ENCODE peak calls at places on chromosomes 16 and 17, in ten cellular contexts. H, K, F, D, L, B, E, N, I and C are unnamed samples.

GRCh38 chr16:29148867-29149272 is 164.0 kb downstream of the LAT start:
- DNase-seq in H (no peak), K (no peak), F (no peak), D (no peak), L (no peak), B (no peak), E (peak), N (no peak), I (peak), C (no peak)

GRCh38 chr16:55120408-55120807 is 189.7 kb downstream of the IRX5 start:
- DNase-seq in H (no peak), K (no peak), F (peak), D (no peak), L (no peak), B (no peak), E (no peak), N (no peak), I (no peak), C (no peak)

GRCh38 chr17:1649844-1650409 is at the start of gene RILP:
- DNase-seq in H (peak), K (no peak), F (peak), D (peak), L (peak), B (peak), E (peak), N (no peak), I (no peak), C (no peak)

GRCh38 chr16:50467943-50468748 is 80.0 kb upstream of the NKD1 start:
- DNase-seq in H (no peak), K (no peak), F (peak), D (no peak), L (peak), B (no peak), E (no peak), N (peak), I (no peak), C (no peak)

GRCh38 chr16:65833171-65833871 is 533.2 kb upstream of the CDH5 start:
- DNase-seq in H (peak), K (peak), F (no peak), D (no peak), L (no peak), B (peak), E (no peak), N (no peak), I (no peak), C (no peak)

GRCh38 chr17:2704031-2704889 is 7.3 kb downstream of the CLUH start:
- DNase-seq in H (no peak), K (no peak), F (no peak), D (no peak), L (no peak), B (no peak), E (peak), N (no peak), I (no peak), C (peak)

GRCh38 chr16:15907863-15908478 is 19.6 kb upstream of the CEP20 start:
- DNase-seq in H (no peak), K (peak), F (peak), D (no peak), L (peak), B (peak), E (no peak), N (peak), I (no peak), C (peak)

GRCh38 chr17:47792979-47793378 is 28.6 kb downstream of the OSBPL7 start:
- DNase-seq in H (no peak), K (no peak), F (no peak), D (no peak), L (no peak), B (no peak), E (no peak), N (no peak), I (no peak), C (no peak)

GRCh38 chr16:24700549-24701392 is 28.7 kb upstream of the TNRC6A start:
- DNase-seq in H (peak), K (peak), F (no peak), D (peak), L (peak), B (peak), E (no peak), N (no peak), I (no peak), C (no peak)

GRCh38 chr16:84712138-84712671 is 12.4 kb downstream of the USP10 start:
- DNase-seq in H (no peak), K (no peak), F (no peak), D (no peak), L (no peak), B (no peak), E (no peak), N (no peak), I (no peak), C (no peak)

GRCh38 chr17:77391668-77392375 is 251.1 kb downstream of the SEC14L1 start:
- DNase-seq in H (peak), K (peak), F (no peak), D (peak), L (no peak), B (no peak), E (no peak), N (no peak), I (no peak), C (no peak)

GRCh38 chr16:3514621-3515020 is 13.8 kb downstream of the CLUAP1 start:
- DNase-seq in H (no peak), K (peak), F (no peak), D (no peak), L (no peak), B (no peak), E (no peak), N (no peak), I (no peak), C (no peak)

GRCh38 chr17:62819511-62820221 is 11.6 kb upstream of the MARCHF10 start:
- DNase-seq in H (peak), K (peak), F (peak), D (peak), L (no peak), B (peak), E (no peak), N (no peak), I (no peak), C (peak)

GRCh38 chr16:82720414-82720813 is 93.6 kb downstream of the CDH13 start:
- DNase-seq in H (no peak), K (no peak), F (no peak), D (no peak), L (no peak), B (no peak), E (no peak), N (no peak), I (no peak), C (no peak)

GRCh38 chr17:35244345-35245195 is 1.7 kb downstream of the SLFN5 start:
- DNase-seq in H (peak), K (peak), F (peak), D (peak), L (peak), B (peak), E (peak), N (peak), I (peak), C (no peak)

GRCh38 chr17:28878981-28879380 is 18.6 kb downstream of the FLOT2 start:
- DNase-seq in H (no peak), K (peak), F (peak), D (no peak), L (peak), B (peak), E (no peak), N (no peak), I (no peak), C (no peak)

GRCh38 chr17:29120439-29120838 is 59.8 kb downstream of the MYO18A start:
- DNase-seq in H (no peak), K (no peak), F (no peak), D (no peak), L (no peak), B (no peak), E (no peak), N (no peak), I (no peak), C (no peak)

GRCh38 chr16:89915303-89916232 is 3.1 kb upstream of the MC1R start:
- DNase-seq in H (no peak), K (no peak), F (no peak), D (no peak), L (no peak), B (no peak), E (no peak), N (no peak), I (no peak), C (no peak)

GRCh38 chr17:43383372-43383771 is 15.4 kb upstream of the ARL4D start:
- DNase-seq in H (no peak), K (no peak), F (no peak), D (no peak), L (no peak), B (no peak), E (no peak), N (no peak), I (no peak), C (no peak)

GRCh38 chr16:88049020-88049419 is 97.8 kb downstream of the BANP start:
- DNase-seq in H (no peak), K (no peak), F (no peak), D (no peak), L (no peak), B (no peak), E (peak), N (no peak), I (no peak), C (no peak)

GRCh38 chr17:78966123-78966813 is 13.5 kb downstream of the LGALS3BP start:
- DNase-seq in H (peak), K (no peak), F (no peak), D (peak), L (no peak), B (no peak), E (no peak), N (no peak), I (no peak), C (no peak)

GRCh38 chr17:82230627-82231311 is 1.9 kb downstream of the SLC16A3 start:
- DNase-seq in H (peak), K (peak), F (peak), D (peak), L (peak), B (no peak), E (peak), N (peak), I (no peak), C (no peak)
- TF ChIP-seq CTCF in H (peak), K (peak), F (peak), D (peak), L (no peak), B (peak), E (peak), N (peak), I (no peak), C (peak)

DNA sequence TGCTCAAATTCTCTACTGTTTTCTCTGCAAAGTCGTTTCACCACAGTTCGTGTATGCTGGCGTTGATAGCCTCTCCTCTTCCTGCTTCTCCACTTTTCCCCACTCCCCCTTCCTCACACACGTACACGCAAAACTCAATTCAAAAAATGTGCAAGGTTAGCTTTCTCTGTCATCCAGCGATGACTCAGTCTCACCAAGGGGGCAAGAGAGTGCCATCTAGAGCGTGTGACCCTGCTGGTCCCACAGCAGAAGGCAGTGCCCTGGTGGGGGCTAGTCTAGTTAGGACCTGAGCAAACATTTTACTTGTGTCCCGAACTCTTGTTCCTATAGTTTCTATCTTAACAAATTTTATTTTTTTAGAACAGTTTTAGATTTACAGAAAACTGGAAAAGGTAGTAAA is 121.2 kb upstream of the CHMP6 start:
- DNase-seq in H (no peak), K (no peak), F (no peak), D (no peak), L (no peak), B (no peak), E (peak), N (no peak), I (no peak), C (no peak)
- TF ChIP-seq CTCF in H (no peak), K (no peak), F (no peak), D (no peak), L (no peak), B (no peak), E (no peak), N (no peak), I (no peak), C (peak)

DNA sequence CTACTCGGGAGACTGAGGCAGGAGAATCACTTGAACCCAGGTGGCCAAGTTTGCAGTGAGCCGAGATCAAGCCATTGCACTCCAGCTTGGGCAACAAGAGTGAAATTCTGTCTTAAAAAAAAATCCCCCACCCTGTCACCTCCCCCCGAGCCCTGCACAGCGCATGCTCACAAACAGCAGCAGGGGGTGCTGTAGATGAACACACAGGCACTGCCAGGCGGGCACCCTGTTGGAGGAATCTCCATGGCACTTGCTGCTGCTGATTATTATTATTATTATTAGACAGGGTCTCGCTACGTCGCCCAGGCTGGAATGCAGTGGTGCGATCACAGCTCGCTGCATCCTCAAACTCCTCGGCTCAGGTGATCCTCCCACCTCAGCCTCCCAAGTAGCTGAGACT is 24.6 kb downstream of the FZD2 start:
- DNase-seq in H (no peak), K (no peak), F (no peak), D (no peak), L (no peak), B (no peak), E (no peak), N (no peak), I (no peak), C (no peak)
- TF ChIP-seq CTCF in H (no peak), K (peak), F (peak), D (no peak), L (peak), B (no peak), E (peak), N (peak), I (no peak), C (peak)

GRCh38 chr16:53689636-53690035 is 14.0 kb downstream of the RPGRIP1L start:
- DNase-seq in H (no peak), K (no peak), F (no peak), D (no peak), L (no peak), B (peak), E (no peak), N (no peak), I (no peak), C (no peak)

GRCh38 chr16:53695070-53695469 is 8.6 kb downstream of the RPGRIP1L start:
- DNase-seq in H (no peak), K (peak), F (no peak), D (no peak), L (no peak), B (no peak), E (no peak), N (no peak), I (no peak), C (no peak)

DNA sequence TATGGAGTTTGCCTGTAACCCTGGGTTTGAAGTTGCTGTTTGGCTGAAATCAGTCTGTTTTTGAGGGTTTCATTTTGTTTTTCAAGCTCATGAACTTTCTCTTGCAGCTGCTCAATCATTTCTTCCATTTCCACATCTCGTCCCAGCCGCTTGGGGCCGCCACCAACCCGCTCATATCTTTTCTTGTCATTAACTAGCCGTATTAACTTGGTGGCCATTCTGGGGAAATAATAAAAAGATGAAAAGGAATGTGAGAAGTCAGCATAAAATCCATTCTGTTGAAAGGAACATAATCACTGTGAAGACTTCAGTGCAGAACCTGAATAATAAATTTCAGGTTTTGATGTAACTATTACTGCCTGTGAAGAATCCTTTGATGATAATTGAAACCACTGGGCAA is 11.5 kb downstream of the RPGRIP1L start:
- DNase-seq in H (no peak), K (peak), F (peak), D (no peak), L (no peak), B (no peak), E (no peak), N (no peak), I (no peak), C (no peak)
- TF ChIP-seq CTCF in H (no peak), K (peak), F (peak), D (no peak), L (peak), B (peak), E (no peak), N (no peak), I (no peak), C (peak)

DNA sequence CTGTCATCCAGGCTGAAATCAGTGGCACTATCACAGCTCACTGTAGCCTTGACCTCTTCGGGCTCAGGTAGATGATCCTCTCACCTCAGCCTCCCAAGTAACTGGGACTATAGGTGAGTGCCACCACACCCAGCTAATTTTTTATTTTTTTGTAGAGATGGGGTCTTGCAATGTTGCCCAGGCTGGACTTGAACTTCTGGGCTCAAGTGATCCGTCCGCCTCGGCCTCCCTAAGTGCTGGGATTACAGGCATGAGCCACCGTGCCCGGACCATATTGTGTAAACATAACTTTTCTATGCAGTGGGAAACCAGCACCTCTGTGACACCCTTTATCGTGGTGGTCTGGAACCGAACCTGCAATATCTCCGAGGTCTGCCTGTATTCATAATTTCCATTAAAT is 11.2 kb upstream of the CSF3 start:
- DNase-seq in H (no peak), K (no peak), F (no peak), D (no peak), L (no peak), B (no peak), E (no peak), N (no peak), I (no peak), C (no peak)
- TF ChIP-seq CTCF in H (no peak), K (no peak), F (no peak), D (no peak), L (no peak), B (no peak), E (no peak), N (no peak), I (no peak), C (no peak)

GRCh38 chr17:73783382-73783766 is 139.1 kb upstream of the SDK2 start:
- DNase-seq in H (no peak), K (no peak), F (no peak), D (no peak), L (no peak), B (no peak), E (no peak), N (no peak), I (no peak), C (no peak)

GRCh38 chr17:73785466-73785865 is 141.2 kb upstream of the SDK2 start:
- DNase-seq in H (no peak), K (no peak), F (peak), D (no peak), L (no peak), B (no peak), E (no peak), N (no peak), I (no peak), C (no peak)

GRCh38 chr17:73784015-73784603 is 139.9 kb upstream of the SDK2 start:
- DNase-seq in H (no peak), K (no peak), F (no peak), D (no peak), L (no peak), B (no peak), E (no peak), N (no peak), I (no peak), C (no peak)

GRCh38 chr17:73782231-73782630 is 138.0 kb upstream of the SDK2 start:
- DNase-seq in H (no peak), K (no peak), F (no peak), D (no peak), L (no peak), B (no peak), E (no peak), N (no peak), I (no peak), C (no peak)

DNA sequence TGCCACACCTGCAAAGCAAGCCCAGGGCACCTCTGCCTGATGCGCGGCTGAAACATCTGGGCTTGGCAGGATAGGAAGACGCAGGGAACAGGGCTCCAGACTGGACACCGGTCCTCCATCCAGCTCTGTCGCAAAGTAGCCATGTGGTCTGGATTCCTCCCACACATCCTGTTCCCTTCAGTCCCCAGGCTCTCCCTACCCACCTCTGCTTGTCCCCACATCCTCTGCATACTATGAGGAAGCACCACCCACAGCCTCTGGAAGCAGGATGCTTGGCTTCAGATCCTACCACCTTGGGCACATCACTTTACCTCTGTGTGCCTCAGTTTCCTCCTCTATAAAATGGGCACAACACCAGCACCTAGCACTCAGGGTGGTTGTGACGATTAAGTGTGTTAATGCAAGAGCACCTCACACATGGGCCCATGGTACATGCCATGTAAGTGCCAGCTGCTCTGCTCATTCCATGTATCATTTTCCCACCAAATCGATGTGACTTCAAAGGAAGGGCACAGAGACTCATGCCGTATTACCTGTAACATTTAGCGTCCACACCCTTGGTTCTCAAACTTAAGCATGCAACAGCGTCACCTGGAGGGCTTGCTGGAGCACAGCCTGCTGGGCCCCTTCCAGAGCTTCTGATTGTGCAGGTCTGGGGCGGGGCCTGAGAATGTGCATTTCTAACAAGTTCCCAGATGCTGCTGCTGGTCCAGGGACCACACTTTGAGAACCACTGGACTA is 138.6 kb upstream of the SDK2 start:
- DNase-seq in H (no peak), K (no peak), F (peak), D (no peak), L (peak), B (no peak), E (no peak), N (no peak), I (no peak), C (no peak)
- TF ChIP-seq CTCF in H (no peak), K (no peak), F (no peak), D (no peak), L (peak), B (no peak), E (no peak), N (peak), I (no peak), C (no peak)

GRCh38 chr17:51487947-51488346 is 227.6 kb downstream of the UTP18 start:
- DNase-seq in H (no peak), K (no peak), F (peak), D (no peak), L (peak), B (peak), E (no peak), N (no peak), I (no peak), C (no peak)
- TF ChIP-seq CTCF in H (no peak), K (no peak), F (no peak), D (no peak), L (peak), B (no peak), E (no peak), N (peak), I (no peak), C (peak)

DNA sequence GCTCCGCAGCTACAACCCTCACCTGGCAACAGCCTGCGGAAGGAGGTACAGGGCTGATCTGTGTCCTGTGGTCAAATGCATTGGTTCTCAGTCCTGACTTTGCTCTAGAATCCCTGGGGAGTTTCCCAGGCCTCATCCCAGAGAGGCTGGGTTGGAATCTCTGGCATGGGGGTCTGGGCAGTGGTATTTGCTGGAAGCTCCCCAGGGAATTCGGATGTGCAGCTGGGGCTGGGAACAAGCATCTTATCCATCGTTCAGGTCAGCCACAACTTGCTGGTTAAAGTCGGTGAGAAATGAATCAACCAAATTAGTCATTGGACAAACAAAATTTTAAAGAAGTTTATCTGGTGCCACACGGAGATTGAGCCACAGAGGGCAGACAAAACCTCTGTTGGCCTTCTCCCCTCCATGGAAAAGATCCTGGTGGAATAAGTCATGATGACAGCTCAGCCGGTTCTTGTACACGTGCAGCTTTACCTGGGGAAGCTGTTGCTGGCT is 231.2 kb downstream of the FOXL1 start:
- DNase-seq in H (no peak), K (peak), F (no peak), D (no peak), L (no peak), B (peak), E (no peak), N (no peak), I (no peak), C (no peak)
- TF ChIP-seq CTCF in H (no peak), K (no peak), F (no peak), D (no peak), L (no peak), B (no peak), E (no peak), N (no peak), I (no peak), C (peak)